ENCODE peak calls at places on chromosomes 3 and 15, in four cellular contexts. C is NCI-H748 treated with DMSO at 0.1 percent for 48 hours, M is heart right ventricle, W is GM06990. N is an unnamed sample.
A peak's percentile ranks its signal among the peaks of the same experiment; 100 is the strongest.

GRCh38 chr15:70796516-70797310 is 33.4 kb upstream of the UACA start:
- DNase-seq in M (no peak), C (no peak), W (no peak), N (no peak)

GRCh38 chr3:142926368-142926944 is 37.0 kb downstream of the PAQR9 start:
- DNase-seq in W (no peak), M (no peak), C (no peak), N (no peak)

GRCh38 chr3:134656211-134656800 is 5.5 kb upstream of the KY start:
- DNase-seq in C (no peak), M (no peak), W (no peak), N (no peak)

GRCh38 chr3:20546636-20547035 is 360.6 kb upstream of the SGO1 start:
- DNase-seq in C (no peak), M (no peak), W (no peak), N (no peak)

GRCh38 chr3:130093741-130094391 is 12.2 kb downstream of the ALG1L2 start:
- DNase-seq in M (no peak), C (no peak), W (peak; percentile 74), N (no peak)

GRCh38 chr15:97867870-97868269 is 92.6 kb upstream of the ARRDC4 start:
- DNase-seq in M (no peak), C (peak; percentile 37), W (no peak), N (peak; percentile 38)

GRCh38 chr3:173770796-173771573 is 373.4 kb downstream of the NLGN1 start:
- DNase-seq in W (no peak), C (no peak), M (no peak), N (no peak)

GRCh38 chr3:170180107-170180951 is 1.2 kb downstream of the PHC3 start:
- DNase-seq in W (no peak), C (no peak), M (no peak), N (no peak)

GRCh38 chr3:50204804-50205718 is at the start of gene SLC38A3:
- DNase-seq in C (no peak), M (no peak), W (no peak), N (peak; percentile 35)

GRCh38 chr3:24185738-24186384 is 240.8 kb downstream of the NR1D2 start:
- DNase-seq in W (no peak), M (peak; percentile 42), C (peak; percentile 20), N (no peak)

GRCh38 chr3:114380233-114380645 is 86.4 kb downstream of the TIGIT start:
- DNase-seq in M (peak; percentile 81), W (no peak), C (no peak), N (peak; percentile 83)

GRCh38 chr3:125165189-125165947 is 47.2 kb downstream of the SLC12A8 start:
- DNase-seq in W (no peak), M (no peak), C (no peak), N (peak; percentile 53)